ENCODE peak calls at places on chromosomes 13 and 19, in four cellular contexts. O is IMR-90, N is breast epithelium, S is endothelial cell of umbilical vein. G is an unnamed sample. For H3K9me3, the result is how much of the 10 kb centered on the place peaks cover.

GRCh38 chr13:23824355-23824754 is 64.8 kb downstream of the MIPEP start:
- DNase-seq in O (no peak), N (no peak), S (no peak), G (no peak)

GRCh38 chr19:54312436-54313362 is at the start of gene LILRA5:
- DNase-seq in O (no peak), N (no peak), S (no peak), G (no peak)

GRCh38 chr19:19321143-19321577 is 531 bp downstream of the MAU2 start:
- DNase-seq in O (no peak), N (no peak), S (peak), G (no peak)

GRCh38 chr19:49331616-49332055 is 3.6 kb upstream of the CD37 start:
- DNase-seq in O (peak), N (peak), S (peak), G (no peak)

GRCh38 chr13:28831117-28831516 is 11.0 kb downstream of the MTUS2 start:
- DNase-seq in O (no peak), N (no peak), S (no peak), G (no peak)

GRCh38 chr19:55078996-55079395 is 3.3 kb downstream of the EPS8L1 start:
- DNase-seq in O (no peak), N (no peak), S (no peak), G (no peak)

GRCh38 chr13:44867825-44868224 is 121.4 kb downstream of the NUFIP1 start:
- DNase-seq in O (no peak), N (no peak), S (peak), G (no peak)

GRCh38 chr19:5166262-5166661 is 174.3 kb downstream of the PTPRS start:
- DNase-seq in O (peak), N (no peak), S (no peak), G (no peak)

GRCh38 chr19:46381346-46381745 is 32.0 kb downstream of the CCDC8 start:
- DNase-seq in O (no peak), N (no peak), S (no peak), G (no peak)

GRCh38 chr19:22545751-22546150 is 88.4 kb upstream of the ZNF492 start:
- DNase-seq in O (no peak), N (peak), S (no peak), G (no peak)

GRCh38 chr13:76043882-76044281 is 407.8 kb downstream of the LMO7 start:
- DNase-seq in O (no peak), N (no peak), S (no peak), G (no peak)

GRCh38 chr13:51675385-51675784 is 91.1 kb downstream of the WDFY2 start:
- DNase-seq in O (no peak), N (no peak), S (no peak), G (no peak)

GRCh38 chr13:92164822-92165221 is 766.4 kb downstream of the GPC5 start:
- DNase-seq in O (no peak), N (no peak), S (no peak), G (no peak)

GRCh38 chr19:23665651-23666410 is 21.2 kb downstream of the ZNF675 start:
- DNase-seq in O (no peak), N (no peak), S (no peak), G (no peak)
- H3K9me3 ChIP-seq in O (under half), N (under half), S (under half), G (under half)

GRCh38 chr19:41910992-41911888 is 17.0 kb downstream of the ERFL start:
- DNase-seq in O (no peak), N (no peak), S (no peak), G (no peak)
- TF ChIP-seq POLR2A in O (no peak), N (no peak), S (no peak), G (no peak)

DNA sequence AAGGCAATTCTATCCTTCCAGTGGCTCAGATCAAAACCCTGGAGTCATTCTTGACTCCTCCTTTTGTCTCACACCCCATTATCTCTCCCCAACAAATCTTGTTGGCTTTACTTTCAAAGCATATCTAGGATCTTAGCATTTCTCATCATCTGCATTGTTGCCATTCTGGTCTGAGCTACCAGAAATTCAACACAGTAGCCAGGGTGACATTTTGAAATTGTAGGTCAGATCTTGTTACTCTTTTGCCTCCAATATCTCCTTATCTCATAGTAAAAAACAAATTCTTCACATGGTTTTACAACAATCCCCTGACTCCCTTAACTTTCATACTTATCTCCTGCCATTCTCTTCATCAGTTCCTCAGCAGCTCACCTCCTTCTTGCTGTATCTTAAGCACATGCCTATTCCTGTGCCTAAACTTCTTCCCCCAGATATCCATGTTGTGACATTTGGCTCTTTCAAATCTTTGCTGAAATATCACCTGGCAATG is 115.8 kb downstream of the KLF5 start:
- DNase-seq in O (no peak), N (no peak), S (no peak), G (no peak)
- H3K9me3 ChIP-seq in O (under half), N (under half), S (under half), G (under half)

DNA sequence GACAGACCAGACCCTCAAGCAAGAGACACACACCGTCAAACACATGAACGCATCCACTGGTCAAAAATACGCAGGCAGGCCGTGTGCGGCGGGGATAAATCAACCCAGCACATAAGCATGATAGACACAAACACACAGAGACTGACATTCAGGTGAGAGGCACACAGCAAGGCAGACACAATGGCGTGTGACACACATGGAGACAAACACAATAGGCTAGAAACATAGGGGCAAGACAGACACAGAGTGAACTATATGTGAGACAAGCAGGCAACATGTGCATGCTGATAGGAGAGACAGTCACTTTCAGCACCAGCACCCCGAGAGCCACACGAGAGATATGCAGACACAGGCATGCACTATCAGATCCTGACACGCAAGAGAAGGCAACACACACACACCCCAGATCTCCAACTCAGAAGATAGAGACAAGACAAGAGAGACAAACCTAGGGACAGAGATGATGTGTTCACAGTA is 6.9 kb upstream of the JUNB start:
- DNase-seq in O (peak), N (no peak), S (no peak), G (no peak)
- TF ChIP-seq POLR2A in O (no peak), N (no peak), S (no peak), G (no peak)

GRCh38 chr19:27654266-27654990 is 1558.5 kb downstream of the UQCRFS1 start:
- DNase-seq in O (no peak), N (no peak), S (no peak), G (no peak)

GRCh38 chr19:27647423-27647822 is 1565.5 kb downstream of the UQCRFS1 start:
- DNase-seq in O (no peak), N (no peak), S (no peak), G (no peak)

GRCh38 chr19:27652796-27653195 is 1560.2 kb downstream of the UQCRFS1 start:
- DNase-seq in O (no peak), N (no peak), S (no peak), G (no peak)

GRCh38 chr19:27657271-27658051 is 1555.5 kb downstream of the UQCRFS1 start:
- DNase-seq in O (no peak), N (no peak), S (no peak), G (no peak)

GRCh38 chr19:27652281-27652680 is 1560.7 kb downstream of the UQCRFS1 start:
- DNase-seq in O (no peak), N (no peak), S (no peak), G (no peak)
- H3K9me3 ChIP-seq in O (under half), N (half or more), S (under half), G (under half)

GRCh38 chr19:38676023-38676877 is 28.8 kb downstream of the ACTN4 start:
- DNase-seq in O (peak), N (no peak), S (peak), G (no peak)

GRCh38 chr19:38678891-38679494 is 31.5 kb downstream of the ACTN4 start:
- DNase-seq in O (no peak), N (no peak), S (no peak), G (no peak)

GRCh38 chr19:38678217-38678890 is 30.9 kb downstream of the ACTN4 start:
- DNase-seq in O (no peak), N (no peak), S (no peak), G (no peak)

GRCh38 chr19:38675611-38676010 is 28.2 kb downstream of the ACTN4 start:
- DNase-seq in O (no peak), N (no peak), S (no peak), G (no peak)

DNA sequence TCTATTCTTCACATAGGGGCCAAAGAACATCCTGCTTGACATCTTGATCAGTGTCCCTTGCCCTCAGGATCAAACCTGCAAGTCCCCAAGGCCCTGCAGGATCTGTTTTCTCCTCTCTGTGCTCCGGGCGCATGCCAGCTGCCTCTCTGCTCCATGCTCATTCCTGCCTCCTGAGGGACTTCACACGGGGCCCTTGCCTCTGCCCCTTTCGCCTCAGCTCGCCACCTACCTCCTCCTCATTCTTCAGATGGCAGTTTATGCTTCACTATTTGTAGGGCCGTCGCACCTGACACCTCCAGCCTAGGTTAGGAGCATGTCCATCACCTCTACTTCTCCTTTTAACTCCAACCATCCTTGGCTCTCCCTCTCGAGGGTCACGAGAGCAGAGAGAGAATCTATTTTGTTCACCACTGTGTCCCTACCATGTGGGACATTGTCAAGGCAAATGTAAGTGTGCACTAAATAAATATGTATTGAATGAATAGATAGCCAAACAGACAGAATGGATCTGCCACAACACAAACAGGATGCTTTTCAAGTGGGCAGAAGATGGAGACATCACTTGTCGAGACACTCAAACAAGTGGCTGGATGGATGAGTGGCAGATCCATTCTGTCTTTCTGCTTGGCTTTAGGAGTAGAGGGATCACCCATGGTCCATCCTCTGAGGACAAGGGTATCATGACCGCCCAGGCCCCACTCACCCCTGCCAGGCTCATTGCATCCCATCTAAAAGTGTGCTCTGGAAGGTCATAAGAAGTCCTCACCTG is 29.6 kb downstream of the ACTN4 start:
- DNase-seq in O (no peak), N (no peak), S (no peak), G (no peak)
- TF ChIP-seq POLR2A in O (no peak), N (no peak), S (no peak), G (no peak)

DNA sequence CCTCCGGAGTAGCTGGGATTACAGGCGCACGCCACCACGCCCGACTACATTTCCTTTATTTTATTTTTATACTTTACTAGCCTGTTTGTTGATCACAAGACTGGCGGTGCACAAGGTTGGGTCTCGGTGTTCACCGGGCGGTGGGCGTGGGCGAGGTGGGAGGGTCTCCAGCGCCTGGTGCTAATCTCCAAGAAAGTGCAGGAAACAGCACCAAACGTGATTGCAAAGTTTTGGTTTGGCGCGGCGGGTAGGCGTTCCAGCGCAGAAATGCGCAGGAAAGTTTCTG is 24.1 kb upstream of the ZNF850 start:
- DNase-seq in O (no peak), N (no peak), S (no peak), G (no peak)
- H3K9me3 ChIP-seq in O (under half), N (half or more), S (under half), G (half or more)

DNA sequence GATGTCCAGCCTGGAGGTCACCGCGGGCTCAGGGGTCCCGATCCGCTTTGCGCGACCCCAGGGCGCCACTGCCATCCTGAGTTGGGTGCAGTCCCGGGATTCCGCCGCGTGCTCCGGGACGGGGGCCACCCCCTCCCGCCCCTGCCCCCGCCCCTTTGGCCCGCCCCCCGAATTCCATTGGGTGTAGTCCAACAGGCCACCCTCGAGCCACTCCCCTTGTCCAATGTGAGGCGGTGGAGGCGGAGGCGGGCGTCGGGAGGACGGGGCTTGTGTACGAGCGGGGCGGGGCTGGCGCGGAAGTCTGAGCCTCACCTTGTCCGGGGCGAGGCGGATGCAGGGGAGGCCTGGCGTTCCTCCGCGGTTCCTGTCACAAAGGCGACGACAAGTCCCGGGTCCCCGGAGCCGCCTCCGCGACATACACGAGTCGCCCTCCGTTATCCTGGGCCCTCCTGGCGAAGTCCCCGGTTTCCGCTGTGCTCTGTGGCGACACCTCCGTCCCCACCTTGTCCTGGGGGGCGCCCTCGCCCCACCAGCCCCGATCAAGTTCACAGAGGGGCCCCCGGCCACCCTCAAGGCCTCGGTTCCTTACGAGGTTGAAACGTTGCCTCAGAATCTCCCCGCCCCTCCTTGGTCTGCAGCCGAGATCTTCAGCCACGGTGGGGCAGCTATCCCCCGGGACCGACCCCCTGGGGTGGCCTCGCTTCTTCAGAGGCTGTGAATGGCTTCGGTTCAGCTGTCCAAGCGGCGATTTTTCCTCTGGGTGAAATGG is 1.2 kb downstream of the LDLR start:
- DNase-seq in O (peak), N (peak), S (peak), G (peak)
- TF ChIP-seq POLR2A in O (peak), N (peak), S (peak), G (peak)